ENCODE peak calls at places on chromosomes 7 and 10, in seven cellular contexts. M, D, U, N, B, S and R are unnamed samples.

GRCh38 chr7:26356266-26356665 is 64.6 kb downstream of the SNX10 start:
- DNase-seq in M (no peak), D (no peak), U (no peak), N (no peak), B (no peak), S (no peak), R (no peak)

GRCh38 chr7:149455175-149455950 is 5.5 kb downstream of the ZNF777 start:
- DNase-seq in M (no peak), D (no peak), U (no peak), N (no peak), B (no peak), S (no peak), R (no peak)

GRCh38 chr10:71893258-71893815 is 42.3 kb upstream of the PSAP start:
- DNase-seq in M (no peak), D (no peak), U (no peak), N (no peak), B (no peak), S (no peak), R (no peak)

GRCh38 chr10:81081887-81082620 is 544.4 kb downstream of the SH2D4B start:
- DNase-seq in M (no peak), D (no peak), U (no peak), N (peak; percentile 10), B (no peak), S (no peak), R (peak; percentile 37)

GRCh38 chr7:127717502-127718125 is 65.6 kb downstream of the SND1 start:
- DNase-seq in M (no peak), D (no peak), U (no peak), N (no peak), B (no peak), S (no peak), R (no peak)

GRCh38 chr7:157573244-157573643 is 236.4 kb downstream of the DNAJB6 start:
- DNase-seq in M (no peak), D (no peak), U (no peak), N (no peak), B (no peak), S (no peak), R (no peak)

GRCh38 chr10:103838851-103839512 is 16.4 kb downstream of the SH3PXD2A start:
- DNase-seq in M (no peak), D (no peak), U (no peak), N (no peak), B (no peak), S (no peak), R (no peak)

GRCh38 chr7:101538596-101539459 is 90.3 kb downstream of the MYL10 start:
- DNase-seq in M (peak; percentile 46), D (peak; percentile 74), U (peak; percentile 52), N (no peak), B (no peak), S (peak; percentile 71), R (peak; percentile 64)

GRCh38 chr7:33906697-33907096 is 1.4 kb downstream of the BMPER start:
- DNase-seq in M (no peak), D (no peak), U (no peak), N (no peak), B (no peak), S (no peak), R (no peak)

GRCh38 chr7:143387156-143387975 is 6.2 kb downstream of the ZYX start:
- DNase-seq in M (no peak), D (no peak), U (no peak), N (no peak), B (no peak), S (no peak), R (no peak)

GRCh38 chr10:98582363-98582762 is 135.6 kb upstream of the HPS1 start:
- DNase-seq in M (no peak), D (no peak), U (no peak), N (no peak), B (no peak), S (no peak), R (no peak)

GRCh38 chr10:28986117-28986792 is 302.6 kb upstream of the LYZL1 start:
- DNase-seq in M (no peak), D (no peak), U (no peak), N (no peak), B (no peak), S (no peak), R (no peak)

GRCh38 chr10:93149761-93150160 is 76.1 kb downstream of the CYP26A1 start:
- DNase-seq in M (no peak), D (no peak), U (no peak), N (no peak), B (no peak), S (no peak), R (no peak)

GRCh38 chr7:80785961-80786360 is 132.9 kb downstream of the SEMA3C start:
- DNase-seq in M (no peak), D (no peak), U (no peak), N (no peak), B (no peak), S (no peak), R (no peak)

GRCh38 chr7:130926021-130926691 is 192.1 kb upstream of the KLF14 start:
- DNase-seq in M (no peak), D (no peak), U (no peak), N (no peak), B (no peak), S (no peak), R (peak; percentile 32)

GRCh38 chr10:70337201-70337651 is 45.2 kb downstream of the LRRC20 start:
- DNase-seq in M (no peak), D (no peak), U (no peak), N (no peak), B (no peak), S (no peak), R (peak; percentile 39)

GRCh38 chr10:36725581-36726520 is 399.5 kb upstream of the ANKRD30A start:
- DNase-seq in M (no peak), D (peak; percentile 73), U (peak; percentile 49), N (peak; percentile 54), B (peak; percentile 77), S (peak; percentile 0), R (peak; percentile 98)

GRCh38 chr7:26091933-26092332 is 60.1 kb upstream of the NFE2L3 start:
- DNase-seq in M (no peak), D (no peak), U (no peak), N (no peak), B (no peak), S (peak; percentile 35), R (peak; percentile 44)

GRCh38 chr7:45031829-45032228 is 31.8 kb downstream of the CCM2 start:
- DNase-seq in M (no peak), D (no peak), U (no peak), N (no peak), B (no peak), S (no peak), R (no peak)

GRCh38 chr10:120805014-120805805 is 46.0 kb upstream of the WDR11 start:
- DNase-seq in M (no peak), D (no peak), U (no peak), N (no peak), B (no peak), S (no peak), R (no peak)
- TF ChIP-seq CTCF in M (no peak), D (no peak), U (no peak), N (peak; percentile 19), B (no peak), S (no peak), R (peak; percentile 26)

GRCh38 chr7:2566348-2566889 is 7.6 kb downstream of the IQCE start:
- DNase-seq in M (no peak), D (no peak), U (no peak), N (no peak), B (no peak), S (no peak), R (no peak)
- H3K36me3 ChIP-seq in M (no peaks in the 10 kb centered on the region), D (no peaks in the 10 kb centered on the region), U (no peaks in the 10 kb centered on the region), N (no peaks in the 10 kb centered on the region), B (peaks cover 4% of the 10 kb centered on the region), S (no peaks in the 10 kb centered on the region), R (peaks cover 1% of the 10 kb centered on the region)

GRCh38 chr7:117157121-117157870 is 165.6 kb downstream of the WNT2 start:
- DNase-seq in M (peak; percentile 16), D (no peak), U (peak; percentile 21), N (no peak), B (no peak), S (peak; percentile 34), R (peak; percentile 27)
- TF ChIP-seq CTCF in M (no peak), D (peak; percentile 43), U (no peak), N (peak; percentile 16), B (peak; percentile 32), S (no peak), R (peak; percentile 32)

GRCh38 chr10:66788142-66788541 is 137.7 kb upstream of the LRRTM3 start:
- DNase-seq in M (no peak), D (no peak), U (no peak), N (no peak), B (no peak), S (no peak), R (no peak)
- H3K36me3 ChIP-seq in M (no peaks in the 10 kb centered on the region), D (no peaks in the 10 kb centered on the region), U (no peaks in the 10 kb centered on the region), N (no peaks in the 10 kb centered on the region), B (no peaks in the 10 kb centered on the region), S (no peaks in the 10 kb centered on the region), R (no peaks in the 10 kb centered on the region)

GRCh38 chr10:78934499-78934898 is 134.3 kb upstream of the ZMIZ1 start:
- DNase-seq in M (no peak), D (no peak), U (no peak), N (no peak), B (no peak), S (no peak), R (no peak)
- TF ChIP-seq CTCF in M (no peak), D (no peak), U (no peak), N (no peak), B (no peak), S (no peak), R (no peak)

GRCh38 chr7:139589474-139589873 is 66.0 kb downstream of the CLEC2L start:
- DNase-seq in M (no peak), D (no peak), U (no peak), N (no peak), B (no peak), S (no peak), R (no peak)

GRCh38 chr7:139586286-139586685 is 62.8 kb downstream of the CLEC2L start:
- DNase-seq in M (no peak), D (no peak), U (no peak), N (no peak), B (no peak), S (no peak), R (no peak)

GRCh38 chr7:139587535-139587934 is 64.0 kb downstream of the CLEC2L start:
- DNase-seq in M (no peak), D (no peak), U (no peak), N (no peak), B (no peak), S (no peak), R (no peak)

GRCh38 chr7:139591550-139592195 is 68.2 kb downstream of the CLEC2L start:
- DNase-seq in M (no peak), D (no peak), U (no peak), N (no peak), B (no peak), S (no peak), R (peak; percentile 3)

GRCh38 chr7:139588632-139589031 is 65.1 kb downstream of the CLEC2L start:
- DNase-seq in M (peak; percentile 64), D (no peak), U (peak; percentile 32), N (no peak), B (no peak), S (no peak), R (peak; percentile 52)
- H3K36me3 ChIP-seq in M (no peaks in the 10 kb centered on the region), D (peaks cover 62% of the 10 kb centered on the region), U (peaks cover 9% of the 10 kb centered on the region), N (no peaks in the 10 kb centered on the region), B (peaks cover 62% of the 10 kb centered on the region), S (no peaks in the 10 kb centered on the region), R (no peaks in the 10 kb centered on the region)